ENCODE peak calls at places on chromosomes 13 and 19, in six cellular contexts. One of them, this sample, is unnamed.

GRCh38 chr19:5718032-5718578 is 1.8 kb downstream of the LONP1 start:
- DNase-seq in PC-3: no peak
- DNase-seq in hepatocyte: no peak
- DNase-seq in HCT116: no peak
- DNase-seq in GM23248: peak
- DNase-seq in neural progenitor cell: no peak
- DNase-seq in this sample: no peak

GRCh38 chr19:46718157-46718933 is 1.4 kb upstream of the PRKD2 start:
- DNase-seq in PC-3: no peak
- DNase-seq in hepatocyte: peak
- DNase-seq in HCT116: no peak
- DNase-seq in GM23248: peak
- DNase-seq in neural progenitor cell: peak
- DNase-seq in this sample: peak

GRCh38 chr13:50697746-50698526 is 145.6 kb downstream of the DLEU7 start:
- DNase-seq in PC-3: no peak
- DNase-seq in hepatocyte: peak
- DNase-seq in HCT116: no peak
- DNase-seq in GM23248: no peak
- DNase-seq in neural progenitor cell: no peak
- DNase-seq in this sample: no peak

GRCh38 chr19:39996218-39996810 is 546 bp upstream of the ZNF546 start:
- DNase-seq in PC-3: peak
- DNase-seq in hepatocyte: peak
- DNase-seq in HCT116: peak
- DNase-seq in GM23248: peak
- DNase-seq in neural progenitor cell: no peak
- DNase-seq in this sample: peak

GRCh38 chr19:33303791-33304759 is 1.7 kb upstream of the CEBPA start:
- DNase-seq in PC-3: no peak
- DNase-seq in hepatocyte: peak
- DNase-seq in HCT116: no peak
- DNase-seq in GM23248: peak
- DNase-seq in neural progenitor cell: no peak
- DNase-seq in this sample: no peak

GRCh38 chr19:41641879-41642485 is 15.1 kb upstream of the CEACAM4 start:
- DNase-seq in PC-3: peak
- DNase-seq in hepatocyte: peak
- DNase-seq in HCT116: peak
- DNase-seq in GM23248: peak
- DNase-seq in neural progenitor cell: peak
- DNase-seq in this sample: peak

GRCh38 chr19:423691-424466 is 14.9 kb upstream of the C2CD4C start:
- DNase-seq in PC-3: no peak
- DNase-seq in hepatocyte: no peak
- DNase-seq in HCT116: no peak
- DNase-seq in GM23248: no peak
- DNase-seq in neural progenitor cell: no peak
- DNase-seq in this sample: no peak

GRCh38 chr13:23966691-23967615 is 69.7 kb upstream of the C1QTNF9B start:
- DNase-seq in PC-3: peak
- DNase-seq in hepatocyte: peak
- DNase-seq in HCT116: no peak
- DNase-seq in GM23248: no peak
- DNase-seq in neural progenitor cell: no peak
- DNase-seq in this sample: no peak

GRCh38 chr19:14091885-14092462 is 1.4 kb upstream of the SAMD1 start:
- DNase-seq in PC-3: no peak
- DNase-seq in hepatocyte: no peak
- DNase-seq in HCT116: no peak
- DNase-seq in GM23248: peak
- DNase-seq in neural progenitor cell: peak
- DNase-seq in this sample: peak

GRCh38 chr19:17996826-17997316 is 11.1 kb upstream of the ARRDC2 start:
- DNase-seq in PC-3: peak
- DNase-seq in hepatocyte: peak
- DNase-seq in HCT116: peak
- DNase-seq in GM23248: peak
- DNase-seq in neural progenitor cell: peak
- DNase-seq in this sample: peak

GRCh38 chr19:1847684-1848398 is 442 bp downstream of the REXO1 start:
- DNase-seq in PC-3: peak
- DNase-seq in hepatocyte: peak
- DNase-seq in HCT116: no peak
- DNase-seq in GM23248: peak
- DNase-seq in neural progenitor cell: peak
- DNase-seq in this sample: peak

GRCh38 chr19:46976845-46977320 is 42.8 kb upstream of the NPAS1 start:
- DNase-seq in PC-3: no peak
- DNase-seq in hepatocyte: peak
- DNase-seq in HCT116: no peak
- DNase-seq in GM23248: peak
- DNase-seq in neural progenitor cell: peak
- DNase-seq in this sample: no peak

GRCh38 chr13:87234981-87235380 is 436.2 kb upstream of the SLITRK5 start:
- DNase-seq in PC-3: peak
- DNase-seq in hepatocyte: no peak
- DNase-seq in HCT116: no peak
- DNase-seq in GM23248: peak
- DNase-seq in neural progenitor cell: no peak
- DNase-seq in this sample: no peak

GRCh38 chr19:16374436-16374835 is 49.8 kb downstream of the KLF2 start:
- DNase-seq in PC-3: no peak
- DNase-seq in hepatocyte: no peak
- DNase-seq in HCT116: no peak
- DNase-seq in GM23248: no peak
- DNase-seq in neural progenitor cell: no peak
- DNase-seq in this sample: no peak

GRCh38 chr19:50315773-50316448 is 13.3 kb downstream of the KCNC3 start:
- DNase-seq in PC-3: no peak
- DNase-seq in hepatocyte: no peak
- DNase-seq in HCT116: no peak
- DNase-seq in GM23248: peak
- DNase-seq in neural progenitor cell: peak
- DNase-seq in this sample: no peak

GRCh38 chr13:113489549-113490495 is 689 bp downstream of the DCUN1D2 start:
- DNase-seq in PC-3: peak
- DNase-seq in hepatocyte: peak
- DNase-seq in HCT116: no peak
- DNase-seq in GM23248: peak
- DNase-seq in neural progenitor cell: no peak
- DNase-seq in this sample: peak

GRCh38 chr19:20259615-20260014 is 92.6 kb downstream of the ZNF486 start:
- DNase-seq in PC-3: no peak
- DNase-seq in hepatocyte: no peak
- DNase-seq in HCT116: no peak
- DNase-seq in GM23248: no peak
- DNase-seq in neural progenitor cell: no peak
- DNase-seq in this sample: no peak

GRCh38 chr19:16470911-16471811 is 609 bp downstream of the EPS15L1 start:
- DNase-seq in PC-3: peak
- DNase-seq in hepatocyte: peak
- DNase-seq in HCT116: no peak
- DNase-seq in GM23248: peak
- DNase-seq in neural progenitor cell: peak
- DNase-seq in this sample: peak

GRCh38 chr13:50685491-50685890 is 158.0 kb downstream of the DLEU7 start:
- DNase-seq in PC-3: peak
- DNase-seq in hepatocyte: no peak
- DNase-seq in HCT116: no peak
- DNase-seq in GM23248: peak
- DNase-seq in neural progenitor cell: peak
- DNase-seq in this sample: no peak

GRCh38 chr13:106232680-106233079 is 302.8 kb downstream of the EFNB2 start:
- DNase-seq in PC-3: no peak
- DNase-seq in hepatocyte: no peak
- DNase-seq in HCT116: no peak
- DNase-seq in GM23248: no peak
- DNase-seq in neural progenitor cell: no peak
- DNase-seq in this sample: no peak

GRCh38 chr13:44129418-44129817 is 244.2 kb upstream of the SERP2 start:
- DNase-seq in PC-3: no peak
- DNase-seq in hepatocyte: no peak
- DNase-seq in HCT116: no peak
- DNase-seq in GM23248: no peak
- DNase-seq in neural progenitor cell: no peak
- DNase-seq in this sample: no peak

GRCh38 chr13:81874681-81875661 is 1534.0 kb upstream of the SPRY2 start:
- DNase-seq in PC-3: peak
- DNase-seq in hepatocyte: peak
- DNase-seq in HCT116: no peak
- DNase-seq in GM23248: no peak
- DNase-seq in neural progenitor cell: peak
- DNase-seq in this sample: no peak

GRCh38 chr13:44867825-44868224 is 121.4 kb downstream of the NUFIP1 start:
- DNase-seq in PC-3: no peak
- DNase-seq in hepatocyte: no peak
- DNase-seq in HCT116: no peak
- DNase-seq in GM23248: no peak
- DNase-seq in neural progenitor cell: no peak
- DNase-seq in this sample: no peak

GRCh38 chr13:80239571-80240255 is 101.2 kb downstream of the SPRY2 start:
- DNase-seq in PC-3: peak
- DNase-seq in hepatocyte: peak
- DNase-seq in HCT116: no peak
- DNase-seq in GM23248: no peak
- DNase-seq in neural progenitor cell: no peak
- DNase-seq in this sample: no peak

GRCh38 chr19:49421039-49421877 is 2.0 kb downstream of the PTH2 start:
- DNase-seq in PC-3: peak
- DNase-seq in hepatocyte: peak
- DNase-seq in HCT116: no peak
- DNase-seq in GM23248: peak
- DNase-seq in neural progenitor cell: peak
- DNase-seq in this sample: peak

GRCh38 chr13:44432595-44432994 is 59.0 kb downstream of the SERP2 start:
- DNase-seq in PC-3: no peak
- DNase-seq in hepatocyte: no peak
- DNase-seq in HCT116: no peak
- DNase-seq in GM23248: no peak
- DNase-seq in neural progenitor cell: no peak
- DNase-seq in this sample: no peak

GRCh38 chr19:15419413-15420025 is 731 bp upstream of the AKAP8L start:
- DNase-seq in PC-3: peak
- DNase-seq in hepatocyte: no peak
- DNase-seq in HCT116: no peak
- DNase-seq in GM23248: peak
- DNase-seq in neural progenitor cell: no peak
- DNase-seq in this sample: no peak

GRCh38 chr19:39408392-39409206 is 2.0 kb downstream of the ZFP36 start:
- DNase-seq in PC-3: peak
- DNase-seq in hepatocyte: peak
- DNase-seq in HCT116: peak
- DNase-seq in GM23248: peak
- DNase-seq in neural progenitor cell: peak
- DNase-seq in this sample: no peak

GRCh38 chr19:29273000-29273691 is 60.2 kb upstream of the UQCRFS1 start:
- DNase-seq in PC-3: no peak
- DNase-seq in hepatocyte: no peak
- DNase-seq in HCT116: no peak
- DNase-seq in GM23248: no peak
- DNase-seq in neural progenitor cell: no peak
- DNase-seq in this sample: no peak

GRCh38 chr19:42111384-42111783 is 20.9 kb downstream of the POU2F2 start:
- DNase-seq in PC-3: no peak
- DNase-seq in hepatocyte: no peak
- DNase-seq in HCT116: no peak
- DNase-seq in GM23248: peak
- DNase-seq in neural progenitor cell: no peak
- DNase-seq in this sample: no peak

GRCh38 chr19:56312787-56313343 is 1.8 kb downstream of the ZSCAN5A start:
- DNase-seq in PC-3: no peak
- DNase-seq in hepatocyte: no peak
- DNase-seq in HCT116: no peak
- DNase-seq in GM23248: no peak
- DNase-seq in neural progenitor cell: no peak
- DNase-seq in this sample: no peak

GRCh38 chr19:45613926-45614725 is 12.1 kb upstream of the GPR4 start:
- DNase-seq in PC-3: peak
- DNase-seq in hepatocyte: peak
- DNase-seq in HCT116: peak
- DNase-seq in GM23248: peak
- DNase-seq in neural progenitor cell: no peak
- DNase-seq in this sample: no peak
- TF ChIP-seq EZH2phosphoT487 in PC-3: no peak
- TF ChIP-seq EZH2phosphoT487 in hepatocyte: no peak
- TF ChIP-seq EZH2phosphoT487 in HCT116: no peak
- TF ChIP-seq EZH2phosphoT487 in GM23248: no peak
- TF ChIP-seq EZH2phosphoT487 in neural progenitor cell: no peak
- TF ChIP-seq EZH2phosphoT487 in this sample: no peak

GRCh38 chr13:109500146-109500773 is 286.1 kb downstream of the IRS2 start:
- DNase-seq in PC-3: no peak
- DNase-seq in hepatocyte: no peak
- DNase-seq in HCT116: no peak
- DNase-seq in GM23248: no peak
- DNase-seq in neural progenitor cell: peak
- DNase-seq in this sample: no peak
- H2AFZ ChIP-seq in PC-3: no peak
- H2AFZ ChIP-seq in hepatocyte: no peak
- H2AFZ ChIP-seq in HCT116: no peak
- H2AFZ ChIP-seq in GM23248: no peak
- H2AFZ ChIP-seq in neural progenitor cell: peak
- H2AFZ ChIP-seq in this sample: no peak

GRCh38 chr13:48979892-48980291 is 4.2 kb downstream of the FNDC3A start:
- DNase-seq in PC-3: no peak
- DNase-seq in hepatocyte: no peak
- DNase-seq in HCT116: no peak
- DNase-seq in GM23248: no peak
- DNase-seq in neural progenitor cell: no peak
- DNase-seq in this sample: peak
- H3K27ac ChIP-seq in PC-3: no peak
- H3K27ac ChIP-seq in hepatocyte: no peak
- H3K27ac ChIP-seq in HCT116: no peak
- H3K27ac ChIP-seq in GM23248: no peak
- H3K27ac ChIP-seq in neural progenitor cell: no peak
- H3K27ac ChIP-seq in this sample: peak

GRCh38 chr13:75908137-75908536 is 272.0 kb downstream of the LMO7 start:
- DNase-seq in PC-3: no peak
- DNase-seq in hepatocyte: no peak
- DNase-seq in HCT116: no peak
- DNase-seq in GM23248: peak
- DNase-seq in neural progenitor cell: peak
- DNase-seq in this sample: no peak

GRCh38 chr13:75907044-75907443 is 270.9 kb downstream of the LMO7 start:
- DNase-seq in PC-3: no peak
- DNase-seq in hepatocyte: no peak
- DNase-seq in HCT116: no peak
- DNase-seq in GM23248: no peak
- DNase-seq in neural progenitor cell: no peak
- DNase-seq in this sample: no peak

GRCh38 chr13:75902166-75903104 is 266.3 kb downstream of the LMO7 start:
- DNase-seq in PC-3: peak
- DNase-seq in hepatocyte: no peak
- DNase-seq in HCT116: no peak
- DNase-seq in GM23248: no peak
- DNase-seq in neural progenitor cell: no peak
- DNase-seq in this sample: no peak

GRCh38 chr13:75904012-75904411 is 267.9 kb downstream of the LMO7 start:
- DNase-seq in PC-3: no peak
- DNase-seq in hepatocyte: no peak
- DNase-seq in HCT116: no peak
- DNase-seq in GM23248: no peak
- DNase-seq in neural progenitor cell: no peak
- DNase-seq in this sample: no peak

GRCh38 chr13:75906315-75906714 is 270.2 kb downstream of the LMO7 start:
- DNase-seq in PC-3: no peak
- DNase-seq in hepatocyte: no peak
- DNase-seq in HCT116: no peak
- DNase-seq in GM23248: peak
- DNase-seq in neural progenitor cell: no peak
- DNase-seq in this sample: no peak
- TF ChIP-seq EZH2phosphoT487 in PC-3: no peak
- TF ChIP-seq EZH2phosphoT487 in hepatocyte: no peak
- TF ChIP-seq EZH2phosphoT487 in HCT116: no peak
- TF ChIP-seq EZH2phosphoT487 in GM23248: no peak
- TF ChIP-seq EZH2phosphoT487 in neural progenitor cell: no peak
- TF ChIP-seq EZH2phosphoT487 in this sample: no peak

This sample was measured in OCI-LY7.